ENCODE peak calls at places on chromosomes 7 and 10, in seven cellular contexts. A is LHCN-M2, P is cortex of kidney, H is GM12865, R is astrocyte of the cerebellum, G is tibial artery, O is right lobe of liver. Z is an unnamed sample.

GRCh38 chr10:34444223-34445183 is 370.6 kb downstream of the PARD3 start:
- DNase-seq in O (no peak), G (no peak), P (no peak), H (no peak), A (no peak), R (no peak), Z (no peak)

GRCh38 chr7:71868797-71869196 is 543.3 kb downstream of the CALN1 start:
- DNase-seq in R (peak), O (no peak), P (no peak), A (peak), H (peak), G (no peak), Z (no peak)

GRCh38 chr10:42690449-42691360 is 52.3 kb upstream of the ZNF33B start:
- DNase-seq in H (no peak), G (no peak), O (no peak), R (no peak), P (no peak), A (no peak), Z (no peak)

GRCh38 chr10:125264091-125264490 is 103.7 kb upstream of the CTBP2 start:
- DNase-seq in O (no peak), G (no peak), H (no peak), P (no peak), A (no peak), R (no peak), Z (no peak)

GRCh38 chr10:3071405-3072198 is 4.3 kb downstream of the PFKP start:
- DNase-seq in G (no peak), A (peak), H (no peak), O (no peak), R (peak), P (no peak), Z (no peak)

GRCh38 chr10:132248455-132249231 is 59.1 kb downstream of the STK32C start:
- DNase-seq in O (no peak), H (no peak), G (no peak), P (no peak), R (no peak), A (peak), Z (no peak)

GRCh38 chr7:157541295-157541608 is 204.4 kb downstream of the DNAJB6 start:
- DNase-seq in H (no peak), A (no peak), R (no peak), O (no peak), G (no peak), P (no peak), Z (peak)

GRCh38 chr7:17680026-17680425 is 260.3 kb downstream of the SNX13 start:
- DNase-seq in P (no peak), G (peak), A (peak), R (peak), H (peak), O (no peak), Z (no peak)

GRCh38 chr7:127751723-127752448 is 99.9 kb downstream of the SND1 start:
- DNase-seq in H (no peak), A (peak), G (no peak), O (peak), P (no peak), R (no peak), Z (no peak)

GRCh38 chr10:14879801-14880193 is 1.1 kb downstream of the SUV39H2 start:
- DNase-seq in O (no peak), P (no peak), R (no peak), A (no peak), G (no peak), H (peak), Z (no peak)

GRCh38 chr10:44517635-44518034 is 132.7 kb upstream of the CXCL12 start:
- DNase-seq in A (no peak), R (no peak), P (no peak), G (no peak), O (no peak), H (peak), Z (no peak)

GRCh38 chr10:18279202-18279601 is 139.0 kb downstream of the CACNB2 start:
- DNase-seq in O (no peak), R (no peak), P (no peak), H (no peak), G (no peak), A (peak), Z (no peak)

GRCh38 chr7:80949449-80949848 is 30.6 kb upstream of the SEMA3C start:
- DNase-seq in G (no peak), R (no peak), A (no peak), H (no peak), P (no peak), O (no peak), Z (no peak)

GRCh38 chr7:69775231-69775771 is 177.0 kb downstream of the AUTS2 start:
- DNase-seq in G (peak), H (no peak), P (no peak), R (no peak), A (no peak), O (no peak), Z (no peak)

GRCh38 chr10:30447125-30447799 is 13.3 kb downstream of the MAP3K8 start:
- DNase-seq in G (no peak), O (no peak), R (no peak), A (peak), P (no peak), H (no peak), Z (no peak)

GRCh38 chr7:140607441-140607989 is 33.1 kb downstream of the DENND2A start:
- DNase-seq in H (no peak), G (peak), R (peak), A (no peak), P (no peak), O (peak), Z (no peak)

GRCh38 chr10:3924344-3924743 is 139.3 kb upstream of the KLF6 start:
- DNase-seq in H (no peak), R (peak), G (no peak), P (no peak), O (no peak), A (peak), Z (no peak)

GRCh38 chr7:16851829-16852228 is 30.0 kb downstream of the AGR3 start:
- DNase-seq in P (no peak), H (no peak), O (no peak), R (no peak), A (no peak), G (peak), Z (no peak)

GRCh38 chr7:46630031-46630430 is 709.0 kb upstream of the IGFBP3 start:
- DNase-seq in G (no peak), R (peak), O (no peak), H (no peak), A (peak), P (no peak), Z (no peak)

GRCh38 chr10:62618576-62619408 is 185.7 kb upstream of the ADO start:
- DNase-seq in A (peak), H (peak), P (no peak), O (no peak), G (peak), R (peak), Z (peak)

GRCh38 chr10:28381903-28382347 is 79.1 kb upstream of the MPP7 start:
- DNase-seq in O (peak), A (peak), P (no peak), G (peak), H (peak), R (peak), Z (peak)

GRCh38 chr10:70715853-70716795 is 43.8 kb downstream of the ADAMTS14 start:
- DNase-seq in H (no peak), A (peak), R (no peak), O (no peak), G (no peak), P (no peak), Z (no peak)

GRCh38 chr7:90483236-90483635 is 13.8 kb downstream of the PTTG1IP2 start:
- DNase-seq in H (no peak), G (no peak), P (no peak), O (no peak), A (peak), R (no peak), Z (no peak)

GRCh38 chr10:119489572-119490326 is 52.8 kb downstream of the RGS10 start:
- DNase-seq in O (no peak), H (peak), G (no peak), P (no peak), R (no peak), A (peak), Z (peak)

GRCh38 chr10:47030191-47030698 is 119.0 kb downstream of the PTPN20 start:
- DNase-seq in P (no peak), O (peak), A (no peak), H (no peak), G (peak), R (no peak), Z (peak)